ENCODE peak calls at places on chromosomes 16 and 17, in ten cellular contexts. One of them, this sample, is unnamed.

GRCh38 chr16:13041180-13041579 is 139.8 kb downstream of the SHISA9 start:
- DNase-seq in SJCRH30: no peak
- DNase-seq in hepatocyte: no peak
- DNase-seq in tibial artery: no peak
- DNase-seq in body of pancreas: no peak
- DNase-seq in BJ: no peak
- DNase-seq in PC-3: no peak
- DNase-seq in aorta: no peak
- DNase-seq in mucosa of descending colon: no peak
- DNase-seq in lower lobe of right lung: no peak
- DNase-seq in this sample: no peak

GRCh38 chr17:352421-353212 is at the start of gene RPH3AL:
- DNase-seq in SJCRH30: peak; percentile 64
- DNase-seq in hepatocyte: peak; percentile 87
- DNase-seq in tibial artery: no peak
- DNase-seq in body of pancreas: peak; percentile 89
- DNase-seq in BJ: no peak
- DNase-seq in PC-3: peak; percentile 83
- DNase-seq in aorta: no peak
- DNase-seq in mucosa of descending colon: peak; percentile 85
- DNase-seq in lower lobe of right lung: peak; percentile 87
- DNase-seq in this sample: peak; percentile 64

GRCh38 chr16:14401839-14402115 is 228.3 kb downstream of the PARN start:
- DNase-seq in SJCRH30: peak; percentile 77
- DNase-seq in hepatocyte: peak; percentile 22
- DNase-seq in tibial artery: peak; percentile 77
- DNase-seq in body of pancreas: no peak
- DNase-seq in BJ: no peak
- DNase-seq in PC-3: no peak
- DNase-seq in aorta: peak; percentile 84
- DNase-seq in mucosa of descending colon: no peak
- DNase-seq in lower lobe of right lung: no peak
- DNase-seq in this sample: peak; percentile 58

GRCh38 chr16:51538707-51539604 is 387.9 kb upstream of the SALL1 start:
- DNase-seq in SJCRH30: peak; percentile 39
- DNase-seq in hepatocyte: peak; percentile 23
- DNase-seq in tibial artery: no peak
- DNase-seq in body of pancreas: no peak
- DNase-seq in BJ: peak; percentile 64
- DNase-seq in PC-3: peak; percentile 2
- DNase-seq in aorta: no peak
- DNase-seq in mucosa of descending colon: no peak
- DNase-seq in lower lobe of right lung: no peak
- DNase-seq in this sample: no peak

GRCh38 chr17:4189280-4189679 is 46.3 kb downstream of the CYB5D2 start:
- DNase-seq in SJCRH30: no peak
- DNase-seq in hepatocyte: no peak
- DNase-seq in tibial artery: no peak
- DNase-seq in body of pancreas: no peak
- DNase-seq in BJ: no peak
- DNase-seq in PC-3: no peak
- DNase-seq in aorta: no peak
- DNase-seq in mucosa of descending colon: no peak
- DNase-seq in lower lobe of right lung: no peak
- DNase-seq in this sample: no peak

GRCh38 chr17:57541049-57541448 is 204.1 kb downstream of the CCDC182 start:
- DNase-seq in SJCRH30: no peak
- DNase-seq in hepatocyte: no peak
- DNase-seq in tibial artery: no peak
- DNase-seq in body of pancreas: no peak
- DNase-seq in BJ: no peak
- DNase-seq in PC-3: no peak
- DNase-seq in aorta: no peak
- DNase-seq in mucosa of descending colon: no peak
- DNase-seq in lower lobe of right lung: no peak
- DNase-seq in this sample: no peak

GRCh38 chr17:7219812-7220592 is at the start of the genes ACADVL and DLG4:
- DNase-seq in SJCRH30: peak; percentile 82
- DNase-seq in hepatocyte: peak; percentile 95
- DNase-seq in tibial artery: peak; percentile 95
- DNase-seq in body of pancreas: peak; percentile 89
- DNase-seq in BJ: peak; percentile 37
- DNase-seq in PC-3: peak; percentile 85
- DNase-seq in aorta: peak; percentile 99
- DNase-seq in mucosa of descending colon: peak; percentile 93
- DNase-seq in lower lobe of right lung: peak; percentile 95
- DNase-seq in this sample: peak; percentile 97

GRCh38 chr17:46003907-46004748 is 5.1 kb downstream of the STH start:
- DNase-seq in SJCRH30: peak; percentile 67
- DNase-seq in hepatocyte: peak; percentile 59
- DNase-seq in tibial artery: peak; percentile 73
- DNase-seq in body of pancreas: peak; percentile 92
- DNase-seq in BJ: no peak
- DNase-seq in PC-3: peak; percentile 45
- DNase-seq in aorta: no peak
- DNase-seq in mucosa of descending colon: peak; percentile 78
- DNase-seq in lower lobe of right lung: no peak
- DNase-seq in this sample: peak; percentile 67

GRCh38 chr16:65519402-65519801 is 397.5 kb upstream of the CDH11 start:
- DNase-seq in SJCRH30: no peak
- DNase-seq in hepatocyte: no peak
- DNase-seq in tibial artery: no peak
- DNase-seq in body of pancreas: no peak
- DNase-seq in BJ: no peak
- DNase-seq in PC-3: no peak
- DNase-seq in aorta: no peak
- DNase-seq in mucosa of descending colon: no peak
- DNase-seq in lower lobe of right lung: no peak
- DNase-seq in this sample: no peak

GRCh38 chr17:48882272-48882671 is 10.3 kb upstream of the ATP5MC1 start:
- DNase-seq in SJCRH30: no peak
- DNase-seq in hepatocyte: no peak
- DNase-seq in tibial artery: no peak
- DNase-seq in body of pancreas: no peak
- DNase-seq in BJ: no peak
- DNase-seq in PC-3: no peak
- DNase-seq in aorta: no peak
- DNase-seq in mucosa of descending colon: no peak
- DNase-seq in lower lobe of right lung: no peak
- DNase-seq in this sample: no peak

GRCh38 chr16:19765860-19766553 is 47.9 kb downstream of the IQCK start:
- DNase-seq in SJCRH30: no peak
- DNase-seq in hepatocyte: no peak
- DNase-seq in tibial artery: peak; percentile 76
- DNase-seq in body of pancreas: no peak
- DNase-seq in BJ: no peak
- DNase-seq in PC-3: no peak
- DNase-seq in aorta: peak; percentile 80
- DNase-seq in mucosa of descending colon: no peak
- DNase-seq in lower lobe of right lung: peak; percentile 72
- DNase-seq in this sample: peak; percentile 44

GRCh38 chr17:10192963-10193362 is 5.4 kb downstream of the GAS7 start:
- DNase-seq in SJCRH30: no peak
- DNase-seq in hepatocyte: no peak
- DNase-seq in tibial artery: no peak
- DNase-seq in body of pancreas: no peak
- DNase-seq in BJ: no peak
- DNase-seq in PC-3: no peak
- DNase-seq in aorta: peak; percentile 2
- DNase-seq in mucosa of descending colon: no peak
- DNase-seq in lower lobe of right lung: no peak
- DNase-seq in this sample: peak; percentile 35

GRCh38 chr17:81239714-81240555 is 817 bp downstream of the NDUFAF8 start:
- DNase-seq in SJCRH30: no peak
- DNase-seq in hepatocyte: peak; percentile 35
- DNase-seq in tibial artery: no peak
- DNase-seq in body of pancreas: no peak
- DNase-seq in BJ: no peak
- DNase-seq in PC-3: peak; percentile 22
- DNase-seq in aorta: no peak
- DNase-seq in mucosa of descending colon: no peak
- DNase-seq in lower lobe of right lung: no peak
- DNase-seq in this sample: no peak

GRCh38 chr16:25838724-25839186 is 147.0 kb downstream of the HS3ST4 start:
- DNase-seq in SJCRH30: peak; percentile 40
- DNase-seq in hepatocyte: peak; percentile 76
- DNase-seq in tibial artery: no peak
- DNase-seq in body of pancreas: peak; percentile 27
- DNase-seq in BJ: peak; percentile 4
- DNase-seq in PC-3: peak; percentile 61
- DNase-seq in aorta: no peak
- DNase-seq in mucosa of descending colon: no peak
- DNase-seq in lower lobe of right lung: no peak
- DNase-seq in this sample: no peak

GRCh38 chr17:71974051-71974450 is 146.8 kb upstream of the SOX9 start:
- DNase-seq in SJCRH30: no peak
- DNase-seq in hepatocyte: no peak
- DNase-seq in tibial artery: no peak
- DNase-seq in body of pancreas: no peak
- DNase-seq in BJ: no peak
- DNase-seq in PC-3: no peak
- DNase-seq in aorta: no peak
- DNase-seq in mucosa of descending colon: no peak
- DNase-seq in lower lobe of right lung: no peak
- DNase-seq in this sample: no peak

GRCh38 chr16:71852561-71852960 is 6.8 kb downstream of the ATXN1L start:
- DNase-seq in SJCRH30: no peak
- DNase-seq in hepatocyte: no peak
- DNase-seq in tibial artery: no peak
- DNase-seq in body of pancreas: no peak
- DNase-seq in BJ: no peak
- DNase-seq in PC-3: no peak
- DNase-seq in aorta: no peak
- DNase-seq in mucosa of descending colon: no peak
- DNase-seq in lower lobe of right lung: no peak
- DNase-seq in this sample: no peak
- H3K36me3 ChIP-seq in SJCRH30: no peaks in the 10 kb centered on the region
- H3K36me3 ChIP-seq in hepatocyte: no peaks in the 10 kb centered on the region
- H3K36me3 ChIP-seq in tibial artery: peaks cover 48% of the 10 kb centered on the region
- H3K36me3 ChIP-seq in body of pancreas: peaks cover 18% of the 10 kb centered on the region
- H3K36me3 ChIP-seq in BJ: peaks cover 34% of the 10 kb centered on the region
- H3K36me3 ChIP-seq in PC-3: peaks cover 8% of the 10 kb centered on the region
- H3K36me3 ChIP-seq in aorta: no peaks in the 10 kb centered on the region
- H3K36me3 ChIP-seq in mucosa of descending colon: no peaks in the 10 kb centered on the region
- H3K36me3 ChIP-seq in lower lobe of right lung: peaks cover 79% of the 10 kb centered on the region
- H3K36me3 ChIP-seq in this sample: peaks cover 5% of the 10 kb centered on the region

DNA sequence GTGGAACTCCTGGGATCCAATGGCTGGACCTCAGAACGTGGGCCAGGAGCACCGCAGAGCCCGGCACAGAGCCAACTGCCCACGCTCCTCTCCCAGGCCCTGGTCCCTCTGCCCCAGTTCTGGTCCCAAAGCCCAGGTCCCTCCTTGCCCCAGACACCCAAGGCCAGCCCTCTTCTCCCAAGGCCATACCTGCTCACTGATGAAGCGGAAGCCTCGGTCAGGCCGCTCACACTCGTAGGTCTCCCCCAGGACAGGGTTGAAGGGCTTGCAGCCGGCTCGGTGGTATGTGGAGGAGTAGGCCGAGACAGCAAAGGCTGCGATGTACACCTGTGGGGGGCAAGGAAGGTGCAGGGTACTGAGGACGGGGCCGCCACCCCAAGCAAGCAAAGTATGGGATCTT is 8.5 kb downstream of the OSBPL7 start:
- DNase-seq in SJCRH30: no peak
- DNase-seq in hepatocyte: no peak
- DNase-seq in tibial artery: peak; percentile 50
- DNase-seq in body of pancreas: no peak
- DNase-seq in BJ: no peak
- DNase-seq in PC-3: no peak
- DNase-seq in aorta: peak; percentile 71
- DNase-seq in mucosa of descending colon: no peak
- DNase-seq in lower lobe of right lung: no peak
- DNase-seq in this sample: no peak
- H3K36me3 ChIP-seq in SJCRH30: peaks cover 13% of the 10 kb centered on the region
- H3K36me3 ChIP-seq in hepatocyte: no peaks in the 10 kb centered on the region
- H3K36me3 ChIP-seq in tibial artery: peaks cover 74% of the 10 kb centered on the region
- H3K36me3 ChIP-seq in body of pancreas: peaks cover 33% of the 10 kb centered on the region
- H3K36me3 ChIP-seq in BJ: peaks cover 28% of the 10 kb centered on the region
- H3K36me3 ChIP-seq in PC-3: peaks cover 34% of the 10 kb centered on the region
- H3K36me3 ChIP-seq in aorta: no peaks in the 10 kb centered on the region
- H3K36me3 ChIP-seq in mucosa of descending colon: peaks cover 14% of the 10 kb centered on the region
- H3K36me3 ChIP-seq in lower lobe of right lung: peaks cover 93% of the 10 kb centered on the region
- H3K36me3 ChIP-seq in this sample: no peaks in the 10 kb centered on the region

GRCh38 chr17:17435323-17435722 is 41.5 kb upstream of the MED9 start:
- DNase-seq in SJCRH30: no peak
- DNase-seq in hepatocyte: peak; percentile 81
- DNase-seq in tibial artery: no peak
- DNase-seq in body of pancreas: no peak
- DNase-seq in BJ: peak; percentile 71
- DNase-seq in PC-3: peak; percentile 81
- DNase-seq in aorta: no peak
- DNase-seq in mucosa of descending colon: no peak
- DNase-seq in lower lobe of right lung: peak; percentile 14
- DNase-seq in this sample: no peak

GRCh38 chr17:17437461-17437860 is 39.3 kb upstream of the MED9 start:
- DNase-seq in SJCRH30: no peak
- DNase-seq in hepatocyte: no peak
- DNase-seq in tibial artery: no peak
- DNase-seq in body of pancreas: no peak
- DNase-seq in BJ: no peak
- DNase-seq in PC-3: no peak
- DNase-seq in aorta: no peak
- DNase-seq in mucosa of descending colon: no peak
- DNase-seq in lower lobe of right lung: no peak
- DNase-seq in this sample: no peak

GRCh38 chr17:17439971-17440843 is 36.6 kb upstream of the MED9 start:
- DNase-seq in SJCRH30: peak; percentile 93
- DNase-seq in hepatocyte: peak; percentile 53
- DNase-seq in tibial artery: no peak
- DNase-seq in body of pancreas: peak; percentile 67
- DNase-seq in BJ: no peak
- DNase-seq in PC-3: peak; percentile 78
- DNase-seq in aorta: no peak
- DNase-seq in mucosa of descending colon: no peak
- DNase-seq in lower lobe of right lung: peak; percentile 80
- DNase-seq in this sample: peak; percentile 51

GRCh38 chr17:17440938-17441730 is 35.7 kb upstream of the MED9 start:
- DNase-seq in SJCRH30: no peak
- DNase-seq in hepatocyte: no peak
- DNase-seq in tibial artery: no peak
- DNase-seq in body of pancreas: no peak
- DNase-seq in BJ: no peak
- DNase-seq in PC-3: no peak
- DNase-seq in aorta: no peak
- DNase-seq in mucosa of descending colon: no peak
- DNase-seq in lower lobe of right lung: no peak
- DNase-seq in this sample: no peak

GRCh38 chr17:17437893-17438292 is 38.9 kb upstream of the MED9 start:
- DNase-seq in SJCRH30: no peak
- DNase-seq in hepatocyte: no peak
- DNase-seq in tibial artery: no peak
- DNase-seq in body of pancreas: no peak
- DNase-seq in BJ: no peak
- DNase-seq in PC-3: no peak
- DNase-seq in aorta: no peak
- DNase-seq in mucosa of descending colon: no peak
- DNase-seq in lower lobe of right lung: no peak
- DNase-seq in this sample: no peak
- H3K36me3 ChIP-seq in SJCRH30: no peaks in the 10 kb centered on the region
- H3K36me3 ChIP-seq in hepatocyte: no peaks in the 10 kb centered on the region
- H3K36me3 ChIP-seq in tibial artery: no peaks in the 10 kb centered on the region
- H3K36me3 ChIP-seq in body of pancreas: no peaks in the 10 kb centered on the region
- H3K36me3 ChIP-seq in BJ: no peaks in the 10 kb centered on the region
- H3K36me3 ChIP-seq in PC-3: no peaks in the 10 kb centered on the region
- H3K36me3 ChIP-seq in aorta: no peaks in the 10 kb centered on the region
- H3K36me3 ChIP-seq in mucosa of descending colon: no peaks in the 10 kb centered on the region
- H3K36me3 ChIP-seq in lower lobe of right lung: no peaks in the 10 kb centered on the region
- H3K36me3 ChIP-seq in this sample: no peaks in the 10 kb centered on the region

GRCh38 chr17:2085648-2085949 is 30.7 kb downstream of the HIC1 start:
- DNase-seq in SJCRH30: no peak
- DNase-seq in hepatocyte: no peak
- DNase-seq in tibial artery: no peak
- DNase-seq in body of pancreas: no peak
- DNase-seq in BJ: no peak
- DNase-seq in PC-3: no peak
- DNase-seq in aorta: peak; percentile 84
- DNase-seq in mucosa of descending colon: peak; percentile 44
- DNase-seq in lower lobe of right lung: peak; percentile 38
- DNase-seq in this sample: peak; percentile 73
- H3K36me3 ChIP-seq in SJCRH30: no peaks in the 10 kb centered on the region
- H3K36me3 ChIP-seq in hepatocyte: no peaks in the 10 kb centered on the region
- H3K36me3 ChIP-seq in tibial artery: peaks cover 19% of the 10 kb centered on the region
- H3K36me3 ChIP-seq in body of pancreas: peaks cover 9% of the 10 kb centered on the region
- H3K36me3 ChIP-seq in BJ: peaks cover 8% of the 10 kb centered on the region
- H3K36me3 ChIP-seq in PC-3: no peaks in the 10 kb centered on the region
- H3K36me3 ChIP-seq in aorta: no peaks in the 10 kb centered on the region
- H3K36me3 ChIP-seq in mucosa of descending colon: no peaks in the 10 kb centered on the region
- H3K36me3 ChIP-seq in lower lobe of right lung: peaks cover 11% of the 10 kb centered on the region
- H3K36me3 ChIP-seq in this sample: no peaks in the 10 kb centered on the region